ENCODE peak calls at places on chromosomes 16 and 17, in eight cellular contexts. D is IMR-90, M is heart right ventricle, A is HCT116, B is dorsolateral prefrontal cortex, Y is small intestine, H is fibroblast of lung, G is foreskin keratinocyte. X is an unnamed sample.

GRCh38 chr17:30433514-30433913 is 43.7 kb upstream of the GOSR1 start:
- DNase-seq in G (peak), B (no peak), H (peak), D (peak), Y (peak), A (peak), M (no peak), X (peak)

GRCh38 chr17:67082110-67082509 is 37.8 kb downstream of the CACNG1 start:
- DNase-seq in M (no peak), Y (peak), H (no peak), G (no peak), B (no peak), A (no peak), D (no peak), X (no peak)

GRCh38 chr17:410674-411401 is 58.2 kb upstream of the RPH3AL start:
- DNase-seq in B (peak), M (no peak), A (no peak), D (peak), Y (peak), G (no peak), H (no peak), X (no peak)

GRCh38 chr16:9542165-9542755 is 450.8 kb downstream of the HAPSTR1 start:
- DNase-seq in H (no peak), Y (no peak), G (no peak), M (no peak), A (no peak), B (no peak), D (no peak), X (no peak)

GRCh38 chr17:73091770-73092517 is 544 bp downstream of the SLC39A11 start:
- DNase-seq in G (peak), A (no peak), B (no peak), H (peak), D (peak), M (peak), Y (peak), X (peak)

GRCh38 chr16:88366032-88366703 is 16.6 kb upstream of the ZNF469 start:
- DNase-seq in A (no peak), D (no peak), G (no peak), H (no peak), B (no peak), M (no peak), Y (no peak), X (no peak)

GRCh38 chr16:62021295-62021694 is 14.9 kb downstream of the CDH8 start:
- DNase-seq in D (no peak), A (no peak), M (no peak), B (no peak), H (no peak), Y (no peak), G (no peak), X (no peak)

GRCh38 chr16:8886593-8887437 is 4.7 kb downstream of the LITAFD start:
- DNase-seq in Y (no peak), A (no peak), D (no peak), M (no peak), H (no peak), B (no peak), G (no peak), X (no peak)

GRCh38 chr17:2055494-2056220 is 754 bp downstream of the HIC1 start:
- DNase-seq in G (no peak), A (no peak), H (peak), Y (no peak), M (peak), B (no peak), D (peak), X (no peak)

GRCh38 chr16:10668322-10669045 is 26.2 kb downstream of the TEKT5 start:
- DNase-seq in Y (peak), G (no peak), D (peak), H (peak), B (no peak), A (no peak), M (peak), X (peak)

GRCh38 chr16:2388875-2389433 is 40.3 kb upstream of the CCNF start:
- DNase-seq in H (peak), G (no peak), A (no peak), M (no peak), B (no peak), D (peak), Y (no peak), X (no peak)

GRCh38 chr16:2386990-2387389 is 42.3 kb upstream of the CCNF start:
- DNase-seq in D (no peak), H (no peak), B (no peak), Y (peak), G (no peak), M (no peak), A (peak), X (no peak)

GRCh38 chr16:2388139-2388874 is 40.9 kb upstream of the CCNF start:
- DNase-seq in D (no peak), B (no peak), M (no peak), G (no peak), Y (no peak), A (no peak), H (no peak), X (no peak)

DNA sequence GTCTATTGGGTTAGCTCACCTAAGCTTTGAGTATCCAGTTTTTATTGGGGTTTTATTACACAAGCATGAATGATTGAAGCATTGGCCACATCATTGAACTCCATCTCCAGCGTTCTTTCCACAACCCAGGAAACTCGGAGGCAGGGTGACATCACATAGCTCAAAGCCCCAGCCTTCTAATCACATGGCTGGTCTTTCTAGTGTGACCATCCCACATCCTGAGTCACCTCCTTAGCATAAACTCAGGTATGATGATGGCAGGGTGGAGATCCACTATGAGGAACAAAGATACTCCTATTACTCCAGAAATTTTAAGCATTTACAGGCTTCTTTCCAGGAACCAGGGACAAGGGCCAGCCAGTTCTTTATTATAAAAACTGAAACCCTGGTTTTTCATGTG is 43.8 kb upstream of the CCNF start:
- DNase-seq in Y (no peak), B (no peak), H (no peak), A (no peak), D (peak), G (peak), M (no peak), X (peak)
- H3K27ac ChIP-seq in Y (no peak), B (no peak), H (no peak), A (no peak), D (no peak), G (no peak), M (no peak), X (no peak)

GRCh38 chr16:72875291-72876036 is 172.5 kb downstream of the ZFHX3 start:
- DNase-seq in G (peak), B (no peak), D (no peak), Y (peak), A (no peak), M (no peak), H (no peak), X (peak)
- H3K27ac ChIP-seq in G (no peak), B (peak), D (no peak), Y (no peak), A (no peak), M (no peak), H (peak), X (peak)

GRCh38 chr16:86477642-86478041 is 32.7 kb upstream of the FOXF1 start:
- DNase-seq in D (peak), Y (no peak), A (no peak), M (no peak), G (no peak), H (peak), B (no peak), X (no peak)

GRCh38 chr16:86481607-86482006 is 28.7 kb upstream of the FOXF1 start:
- DNase-seq in G (no peak), Y (no peak), H (no peak), D (no peak), A (no peak), B (no peak), M (no peak), X (no peak)

GRCh38 chr16:86480444-86480843 is 29.9 kb upstream of the FOXF1 start:
- DNase-seq in D (no peak), G (no peak), A (no peak), H (no peak), M (no peak), Y (no peak), B (no peak), X (no peak)

GRCh38 chr16:86478779-86479178 is 31.5 kb upstream of the FOXF1 start:
- DNase-seq in B (no peak), G (no peak), M (no peak), A (no peak), D (no peak), Y (no peak), H (no peak), X (no peak)

GRCh38 chr16:86479419-86479818 is 30.9 kb upstream of the FOXF1 start:
- DNase-seq in H (peak), B (no peak), Y (peak), A (no peak), D (peak), G (no peak), M (no peak), X (no peak)
- H3K27ac ChIP-seq in H (peak), B (no peak), Y (peak), A (no peak), D (peak), G (no peak), M (no peak), X (no peak)

GRCh38 chr17:50955667-50956120 is 89.5 kb upstream of the TOB1 start:
- DNase-seq in H (no peak), Y (no peak), A (no peak), M (no peak), D (no peak), G (no peak), B (no peak), X (no peak)
- H3K27ac ChIP-seq in H (no peak), Y (no peak), A (no peak), M (peak), D (no peak), G (no peak), B (peak), X (peak)

GRCh38 chr16:1278456-1278855 is 22.6 kb downstream of the TPSD1 start:
- DNase-seq in Y (no peak), A (no peak), G (no peak), B (no peak), M (no peak), D (no peak), H (no peak), X (no peak)

GRCh38 chr16:1277016-1277944 is 21.4 kb downstream of the TPSD1 start:
- DNase-seq in D (no peak), Y (no peak), M (no peak), H (no peak), A (no peak), G (no peak), B (no peak), X (no peak)

GRCh38 chr16:1279081-1279944 is 23.4 kb downstream of the TPSD1 start:
- DNase-seq in H (no peak), B (no peak), Y (no peak), M (no peak), D (no peak), A (no peak), G (no peak), X (no peak)

GRCh38 chr16:1276580-1276878 is 20.7 kb downstream of the TPSD1 start:
- DNase-seq in G (no peak), B (no peak), D (no peak), Y (no peak), A (no peak), H (no peak), M (no peak), X (no peak)

GRCh38 chr16:1277945-1278282 is 22.0 kb downstream of the TPSD1 start:
- DNase-seq in B (no peak), D (no peak), Y (no peak), A (no peak), G (no peak), H (no peak), M (no peak), X (no peak)
- H3K27ac ChIP-seq in B (no peak), D (no peak), Y (no peak), A (no peak), G (no peak), H (no peak), M (no peak), X (no peak)

DNA sequence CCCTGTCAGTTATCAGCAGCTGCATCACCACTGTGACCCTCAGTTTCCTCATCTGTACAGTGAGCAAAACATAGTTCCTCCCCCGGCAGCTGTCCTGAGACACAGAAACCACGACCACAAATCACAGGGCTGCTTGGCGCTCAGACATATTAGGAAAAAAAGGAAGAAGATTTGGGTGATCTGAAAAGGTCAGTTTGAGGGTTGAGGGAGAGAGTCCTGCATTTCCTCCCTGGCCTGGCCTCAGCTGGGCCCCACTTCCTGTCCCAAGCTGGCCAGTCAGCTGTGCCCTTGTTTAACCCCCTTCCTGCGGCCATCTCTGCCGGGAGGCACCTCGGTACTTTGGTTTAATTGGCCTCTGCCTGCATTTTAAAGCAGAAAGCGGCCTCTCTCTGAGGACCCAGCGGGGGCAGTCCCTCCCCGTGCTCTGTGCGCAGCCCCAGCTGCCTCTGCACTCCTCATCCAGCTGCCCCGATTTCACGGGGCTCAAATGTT is 24.0 kb upstream of the CIBAR2 start:
- DNase-seq in A (no peak), H (peak), M (peak), D (no peak), Y (no peak), B (no peak), G (no peak), X (no peak)
- H3K27ac ChIP-seq in A (no peak), H (peak), M (peak), D (no peak), Y (peak), B (peak), G (no peak), X (peak)

DNA sequence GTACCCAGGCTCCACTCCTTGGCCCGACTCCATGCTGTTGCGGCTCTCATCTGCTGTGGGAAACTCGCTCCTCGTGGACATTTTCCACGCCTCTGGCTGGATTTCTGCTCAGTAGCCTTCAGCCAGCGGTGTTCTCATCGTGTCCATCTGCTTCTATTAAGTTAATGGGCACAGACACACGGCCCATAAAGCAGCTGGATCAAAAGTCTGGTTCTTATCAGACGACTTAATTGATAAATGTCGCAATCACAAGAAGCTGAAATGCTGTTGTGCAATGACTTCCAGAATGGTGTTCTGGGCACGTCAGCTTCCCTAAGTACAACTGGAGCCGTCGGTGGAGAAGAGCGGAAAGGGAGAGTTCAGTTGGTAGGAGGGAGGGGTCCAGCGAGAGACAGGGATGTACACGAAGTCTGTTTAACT is 211.7 kb upstream of the CHMP6 start:
- DNase-seq in G (no peak), A (no peak), B (no peak), M (no peak), H (peak), Y (peak), D (peak), X (no peak)
- H3K27ac ChIP-seq in G (no peak), A (no peak), B (no peak), M (no peak), H (no peak), Y (peak), D (peak), X (peak)

DNA sequence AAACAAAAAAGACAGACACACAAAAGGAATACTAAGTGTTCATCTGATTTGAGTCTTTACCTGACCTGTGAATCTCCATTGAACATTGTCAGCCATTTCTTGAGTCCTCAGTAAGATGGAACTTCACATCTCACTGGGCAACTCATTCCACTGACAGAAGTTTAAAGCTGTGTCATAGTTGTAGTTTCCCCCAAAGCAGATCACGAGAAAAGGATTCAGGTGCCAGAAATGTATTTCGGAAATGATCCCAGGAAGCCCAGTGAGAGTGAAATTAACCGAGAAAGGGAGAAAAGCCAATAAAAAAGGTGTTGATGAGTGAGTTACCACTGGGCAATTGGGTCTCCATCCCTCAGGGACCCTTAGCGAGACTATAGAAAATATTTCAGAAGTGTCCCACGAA is 6.5 kb downstream of the CHD9 start:
- DNase-seq in H (no peak), B (no peak), M (no peak), D (no peak), A (no peak), Y (no peak), G (no peak), X (no peak)
- H3K27ac ChIP-seq in H (no peak), B (no peak), M (no peak), D (no peak), A (no peak), Y (peak), G (no peak), X (no peak)

X was measured in RWPE1.